ENCODE peak calls at places on chromosomes 7 and 10, in six cellular contexts. F is MM.1S, C is IMR-90, N is HepG2, D is GM23248, I is neural progenitor cell. O is an unnamed sample.
A peak's percentile ranks its signal among the peaks of the same experiment; 100 is the strongest.

GRCh38 chr7:134920026-134920758 is 66.1 kb upstream of the AGBL3 start:
- DNase-seq in F (no peak), C (peak; percentile 97), N (no peak), D (peak; percentile 89), I (no peak), O (no peak)

GRCh38 chr10:75718996-75719395 is 287.6 kb downstream of the LRMDA start:
- DNase-seq in F (no peak), C (no peak), N (no peak), D (no peak), I (no peak), O (no peak)

GRCh38 chr10:53765311-53765710 is 992.7 kb upstream of the MBL2 start:
- DNase-seq in F (no peak), C (no peak), N (no peak), D (no peak), I (no peak), O (no peak)

GRCh38 chr10:114306116-114306973 is 67.3 kb downstream of the VWA2 start:
- DNase-seq in F (no peak), C (peak; percentile 94), N (no peak), D (peak; percentile 94), I (no peak), O (no peak)

GRCh38 chr7:43689115-43689514 is 40.2 kb downstream of the COA1 start:
- DNase-seq in F (no peak), C (no peak), N (no peak), D (no peak), I (no peak), O (no peak)

GRCh38 chr7:120988591-120989299 is at the start of gene CPED1:
- DNase-seq in F (peak; percentile 86), C (peak; percentile 90), N (peak; percentile 20), D (peak; percentile 85), I (peak; percentile 77), O (peak; percentile 71)

GRCh38 chr10:92688927-92689662 is 660 bp upstream of the HHEX start:
- DNase-seq in F (no peak), C (peak; percentile 31), N (peak; percentile 55), D (peak; percentile 45), I (peak; percentile 63), O (peak; percentile 60)

GRCh38 chr7:36310897-36311296 is 78.8 kb upstream of the ANLN start:
- DNase-seq in F (no peak), C (no peak), N (no peak), D (no peak), I (no peak), O (no peak)

GRCh38 chr10:70378122-70378521 is 4.3 kb downstream of the LRRC20 start:
- DNase-seq in F (no peak), C (peak; percentile 95), N (no peak), D (peak; percentile 86), I (no peak), O (peak; percentile 27)

GRCh38 chr10:30510184-30510931 is 76.4 kb downstream of the MAP3K8 start:
- DNase-seq in F (peak; percentile 44), C (peak; percentile 74), N (no peak), D (peak; percentile 93), I (no peak), O (peak; percentile 77)

GRCh38 chr10:24428410-24428782 is 219.5 kb downstream of the KIAA1217 start:
- DNase-seq in F (no peak), C (peak; percentile 70), N (no peak), D (peak; percentile 88), I (no peak), O (no peak)
- H3K9ac ChIP-seq in F (no peak overlapping the region), C (no peak overlapping the region), N (no peak overlapping the region), D (peak overlapping the region; percentile 56), I (no peak overlapping the region), O (no peak overlapping the region)

DNA sequence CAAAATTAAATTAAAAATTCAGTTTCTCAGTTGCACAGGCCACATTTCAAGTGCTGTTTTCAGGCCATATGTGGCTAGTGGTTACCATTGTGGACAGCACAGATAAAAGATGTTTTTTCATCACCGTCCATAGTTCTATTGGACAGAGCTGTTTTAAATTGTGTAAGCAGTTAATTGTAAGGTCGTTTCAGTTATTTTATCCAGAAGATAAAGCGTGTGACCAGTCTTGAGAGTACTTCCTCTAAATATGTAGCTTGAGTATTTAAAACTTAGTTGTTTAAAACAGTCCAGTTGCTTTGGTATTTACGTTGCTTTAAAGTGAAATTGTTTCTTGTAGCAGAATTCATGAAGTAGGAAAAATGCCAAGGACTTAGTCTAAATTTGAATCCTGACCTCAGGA is 66.9 kb downstream of the ZNRF2 start:
- DNase-seq in F (no peak), C (no peak), N (no peak), D (no peak), I (no peak), O (peak; percentile 62)
- H3K9ac ChIP-seq in F (no peak overlapping the region), C (no peak overlapping the region), N (no peak overlapping the region), D (no peak overlapping the region), I (no peak overlapping the region), O (peak overlapping the region; percentile 31)

GRCh38 chr7:151592868-151593486 is 73.3 kb upstream of the RHEB start:
- DNase-seq in F (no peak), C (peak; percentile 96), N (no peak), D (peak; percentile 96), I (no peak), O (no peak)
- H3K9ac ChIP-seq in F (no peak overlapping the region), C (no peak overlapping the region), N (no peak overlapping the region), D (peak overlapping the region; percentile 59), I (no peak overlapping the region), O (no peak overlapping the region)

GRCh38 chr10:102412293-102412692 is 6.3 kb downstream of the PSD start:
- DNase-seq in F (no peak), C (no peak), N (no peak), D (no peak), I (no peak), O (no peak)

GRCh38 chr10:102408728-102409603 is 9.6 kb downstream of the PSD start:
- DNase-seq in F (no peak), C (peak; percentile 44), N (no peak), D (peak; percentile 73), I (peak; percentile 79), O (no peak)

GRCh38 chr10:102411341-102412255 is 7.0 kb downstream of the PSD start:
- DNase-seq in F (no peak), C (no peak), N (no peak), D (no peak), I (no peak), O (no peak)

GRCh38 chr10:102409604-102410426 is 8.8 kb downstream of the PSD start:
- DNase-seq in F (no peak), C (no peak), N (no peak), D (peak; percentile 40), I (no peak), O (no peak)

GRCh38 chr10:102410427-102411073 is 8.0 kb downstream of the PSD start:
- DNase-seq in F (no peak), C (no peak), N (no peak), D (peak; percentile 31), I (peak; percentile 60), O (no peak)
- H3K9ac ChIP-seq in F (no peak overlapping the region), C (peak overlapping the region; percentile 22), N (no peak overlapping the region), D (peak overlapping the region; percentile 43), I (no peak overlapping the region), O (no peak overlapping the region)

GRCh38 chr10:99775850-99776249 is 6.6 kb upstream of the ABCC2 start:
- DNase-seq in F (no peak), C (peak; percentile 93), N (peak; percentile 86), D (peak; percentile 92), I (no peak), O (no peak)
- H3K9ac ChIP-seq in F (no peak overlapping the region), C (no peak overlapping the region), N (no peak overlapping the region), D (peak overlapping the region; percentile 64), I (no peak overlapping the region), O (no peak overlapping the region)